ENCODE peak calls at places on chromosomes 6 and 20, in seven cellular contexts. P, I, U, V, Y, W and O are unnamed samples.

GRCh38 chr20:24448170-24448569 is 21.3 kb upstream of the SYNDIG1 start:
- DNase-seq in P (no peak), I (no peak), U (no peak), V (no peak), Y (no peak), W (no peak), O (no peak)

GRCh38 chr6:12608874-12609273 is 107.7 kb upstream of the PHACTR1 start:
- DNase-seq in P (no peak), I (no peak), U (no peak), V (no peak), Y (no peak), W (no peak), O (no peak)

GRCh38 chr20:62122659-62123449 is 579 bp downstream of the LSM14B start:
- DNase-seq in P (no peak), I (no peak), U (peak), V (peak), Y (no peak), W (peak), O (no peak)

GRCh38 chr6:166936079-166936787 is 20.1 kb downstream of the RNASET2 start:
- DNase-seq in P (no peak), I (no peak), U (no peak), V (no peak), Y (no peak), W (no peak), O (no peak)

GRCh38 chr20:38407321-38407720 is 27.8 kb downstream of the SNHG17 start:
- DNase-seq in P (no peak), I (no peak), U (no peak), V (peak), Y (no peak), W (no peak), O (no peak)

GRCh38 chr20:23159923-23160445 is 73.9 kb upstream of the CD93 start:
- DNase-seq in P (no peak), I (no peak), U (no peak), V (no peak), Y (no peak), W (no peak), O (no peak)

GRCh38 chr6:37696220-37696840 is 1.4 kb downstream of the MDGA1 start:
- DNase-seq in P (no peak), I (no peak), U (no peak), V (peak), Y (no peak), W (no peak), O (peak)

GRCh38 chr6:2355155-2355554 is 109.8 kb upstream of the GMDS start:
- DNase-seq in P (no peak), I (no peak), U (no peak), V (no peak), Y (no peak), W (no peak), O (no peak)

GRCh38 chr6:13400772-13401171 is 72.4 kb upstream of the TBC1D7 start:
- DNase-seq in P (no peak), I (peak), U (no peak), V (no peak), Y (no peak), W (no peak), O (no peak)

GRCh38 chr6:125233216-125233615 is 68.6 kb downstream of the HDDC2 start:
- DNase-seq in P (no peak), I (no peak), U (no peak), V (no peak), Y (no peak), W (no peak), O (no peak)

GRCh38 chr20:46964299-46965123 is 69.9 kb downstream of the EYA2 start:
- DNase-seq in P (no peak), I (no peak), U (no peak), V (no peak), Y (no peak), W (no peak), O (no peak)

GRCh38 chr6:31559958-31560696 is 12.0 kb upstream of the LTA start:
- DNase-seq in P (no peak), I (peak), U (peak), V (peak), Y (peak), W (peak), O (peak)

GRCh38 chr6:125597411-125598253 is 151.8 kb upstream of the HEY2 start:
- DNase-seq in P (no peak), I (no peak), U (no peak), V (peak), Y (peak), W (peak), O (peak)

GRCh38 chr6:7241709-7242645 is 71.0 kb downstream of the SSR1 start:
- DNase-seq in P (no peak), I (no peak), U (no peak), V (no peak), Y (peak), W (no peak), O (no peak)

GRCh38 chr20:53706008-53706481 is 112.4 kb upstream of the ZNF217 start:
- DNase-seq in P (no peak), I (no peak), U (no peak), V (no peak), Y (no peak), W (no peak), O (no peak)

GRCh38 chr6:113875470-113875869 is 18.3 kb downstream of the MARCKS start:
- DNase-seq in P (no peak), I (no peak), U (no peak), V (no peak), Y (no peak), W (no peak), O (no peak)

GRCh38 chr20:45036044-45036755 is 64.7 kb downstream of the KCNS1 start:
- DNase-seq in P (peak), I (no peak), U (no peak), V (no peak), Y (no peak), W (no peak), O (no peak)

GRCh38 chr20:19909696-19910095 is 107.5 kb upstream of the NAA20 start:
- DNase-seq in P (no peak), I (no peak), U (no peak), V (peak), Y (peak), W (peak), O (peak)

DNA sequence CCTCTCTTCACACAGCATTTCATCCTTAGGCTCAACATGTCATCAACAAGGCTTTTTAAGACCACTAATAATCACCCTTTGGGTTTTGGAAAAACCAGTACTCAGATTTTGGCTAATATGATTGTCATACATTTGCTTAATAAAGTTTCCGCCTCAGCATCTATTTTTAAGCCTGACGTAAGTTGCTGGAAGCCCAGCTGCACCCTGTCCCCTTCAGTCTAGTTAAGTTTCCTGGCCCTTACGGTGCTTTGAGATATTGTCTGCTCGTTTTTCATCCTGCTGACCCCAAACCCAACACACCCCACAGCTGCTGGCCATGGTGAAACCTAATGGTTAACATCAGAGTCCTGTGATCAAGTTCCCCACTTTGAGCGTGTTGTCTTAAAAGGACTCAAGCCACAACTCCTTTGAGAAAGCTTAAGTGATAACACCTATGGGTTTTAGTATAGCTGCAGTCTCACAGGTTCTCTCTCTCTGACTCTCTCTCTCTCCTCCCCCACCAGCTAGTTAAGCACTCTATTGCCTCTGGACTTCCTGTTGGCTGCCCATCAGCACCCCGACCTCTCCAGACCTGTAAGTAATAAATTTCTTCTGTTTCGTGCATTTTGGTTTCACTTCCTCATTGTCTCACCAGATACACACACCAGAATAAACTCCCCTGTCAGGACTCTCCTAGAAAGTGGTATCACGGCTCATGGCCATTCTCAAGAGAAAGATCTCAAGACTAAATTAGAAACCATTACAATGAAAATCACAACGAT is 802.0 kb downstream of the C6orf118 start:
- DNase-seq in P (no peak), I (peak), U (no peak), V (no peak), Y (no peak), W (no peak), O (no peak)
- H3K4me3 ChIP-seq in P (no peak), I (no peak), U (no peak), V (no peak), Y (no peak), W (no peak), O (no peak)

GRCh38 chr6:135630789-135631376 is 133.3 kb upstream of the AHI1 start:
- DNase-seq in P (no peak), I (no peak), U (no peak), V (no peak), Y (no peak), W (no peak), O (no peak)

GRCh38 chr6:135637701-135638100 is 140.2 kb upstream of the AHI1 start:
- DNase-seq in P (no peak), I (no peak), U (no peak), V (no peak), Y (no peak), W (no peak), O (no peak)

GRCh38 chr6:135638108-135638507 is 140.6 kb upstream of the AHI1 start:
- DNase-seq in P (no peak), I (no peak), U (no peak), V (no peak), Y (no peak), W (no peak), O (no peak)

GRCh38 chr6:135633573-135633972 is 136.0 kb upstream of the AHI1 start:
- DNase-seq in P (no peak), I (no peak), U (no peak), V (no peak), Y (no peak), W (no peak), O (no peak)
- H3K27ac ChIP-seq in P (no peak), I (no peak), U (no peak), V (no peak), Y (no peak), W (no peak), O (no peak)

GRCh38 chr6:51339108-51339507 is 520.4 kb downstream of the TFAP2B start:
- DNase-seq in P (no peak), I (no peak), U (no peak), V (no peak), Y (no peak), W (no peak), O (no peak)
- H3K4me3 ChIP-seq in P (no peak), I (no peak), U (no peak), V (no peak), Y (no peak), W (no peak), O (no peak)

GRCh38 chr6:132712366-132712765 is 1.5 kb downstream of the VNN1 start:
- DNase-seq in P (no peak), I (no peak), U (no peak), V (no peak), Y (no peak), W (no peak), O (no peak)
- H3K27ac ChIP-seq in P (no peak), I (no peak), U (no peak), V (no peak), Y (no peak), W (no peak), O (no peak)